ENCODE peak calls at places on chromosome 19, in ten cellular contexts. V is HepG2, G is neuronal stem cell, A is endodermal cell, H is adipocyte, T is K562, N is neural progenitor cell, J is IMR-90, P is GM12878, M is fibroblast of lung. R is an unnamed sample.

GRCh38 chr19:10724573-10725071 is 6.7 kb downstream of the DNM2 start:
- DNase-seq in V (no peak), G (no peak), A (no peak), H (peak; percentile 84), T (no peak), N (no peak), J (no peak), P (no peak), M (no peak), R (no peak)

GRCh38 chr19:2047076-2047448 is 4.0 kb downstream of the MKNK2 start:
- DNase-seq in V (no peak), G (no peak), A (no peak), H (no peak), T (no peak), N (no peak), J (no peak), P (no peak), M (no peak), R (no peak)

GRCh38 chr19:45952691-45953505 is 20.8 kb downstream of the NOVA2 start:
- DNase-seq in V (no peak), G (peak; percentile 80), A (peak; percentile 97), H (peak; percentile 67), T (peak; percentile 88), N (peak; percentile 96), J (peak; percentile 42), P (no peak), M (peak; percentile 51), R (peak; percentile 96)

GRCh38 chr19:2391118-2391725 is 31.2 kb downstream of the TMPRSS9 start:
- DNase-seq in V (peak; percentile 72), G (peak; percentile 54), A (peak; percentile 60), H (peak; percentile 91), T (peak; percentile 59), N (peak; percentile 73), J (peak; percentile 78), P (peak; percentile 21), M (peak; percentile 82), R (no peak)

GRCh38 chr19:50333235-50333736 is 4.1 kb upstream of the KCNC3 start:
- DNase-seq in V (peak; percentile 72), G (peak; percentile 94), A (peak; percentile 97), H (peak; percentile 88), T (peak; percentile 76), N (peak; percentile 96), J (peak; percentile 67), P (peak; percentile 82), M (peak; percentile 84), R (peak; percentile 96)

GRCh38 chr19:48394331-48395169 is 1.1 kb downstream of the GRIN2D start:
- DNase-seq in V (no peak), G (no peak), A (no peak), H (no peak), T (no peak), N (no peak), J (no peak), P (no peak), M (no peak), R (peak; percentile 46)

GRCh38 chr19:54029930-54030490 is 33.7 kb downstream of the VSTM1 start:
- DNase-seq in V (peak; percentile 72), G (peak; percentile 65), A (peak; percentile 92), H (peak; percentile 85), T (peak; percentile 64), N (peak; percentile 81), J (peak; percentile 54), P (no peak), M (peak; percentile 58), R (peak; percentile 90)

GRCh38 chr19:49691243-49692101 is 556 bp downstream of the CPT1C start:
- DNase-seq in V (no peak), G (peak; percentile 80), A (peak; percentile 89), H (peak; percentile 90), T (no peak), N (peak; percentile 94), J (peak; percentile 70), P (no peak), M (peak; percentile 73), R (peak; percentile 78)

GRCh38 chr19:46953955-46954501 is 65.6 kb upstream of the NPAS1 start:
- DNase-seq in V (peak; percentile 30), G (no peak), A (no peak), H (no peak), T (no peak), N (no peak), J (no peak), P (no peak), M (no peak), R (no peak)

GRCh38 chr19:46955813-46956371 is 63.7 kb upstream of the NPAS1 start:
- DNase-seq in V (no peak), G (no peak), A (no peak), H (no peak), T (no peak), N (no peak), J (no peak), P (no peak), M (no peak), R (no peak)

GRCh38 chr19:46954502-46955004 is 65.1 kb upstream of the NPAS1 start:
- DNase-seq in V (peak; percentile 92), G (no peak), A (no peak), H (no peak), T (no peak), N (no peak), J (no peak), P (no peak), M (no peak), R (no peak)

GRCh38 chr19:46952874-46953273 is 66.8 kb upstream of the NPAS1 start:
- DNase-seq in V (no peak), G (no peak), A (no peak), H (no peak), T (no peak), N (no peak), J (no peak), P (no peak), M (no peak), R (no peak)

DNA sequence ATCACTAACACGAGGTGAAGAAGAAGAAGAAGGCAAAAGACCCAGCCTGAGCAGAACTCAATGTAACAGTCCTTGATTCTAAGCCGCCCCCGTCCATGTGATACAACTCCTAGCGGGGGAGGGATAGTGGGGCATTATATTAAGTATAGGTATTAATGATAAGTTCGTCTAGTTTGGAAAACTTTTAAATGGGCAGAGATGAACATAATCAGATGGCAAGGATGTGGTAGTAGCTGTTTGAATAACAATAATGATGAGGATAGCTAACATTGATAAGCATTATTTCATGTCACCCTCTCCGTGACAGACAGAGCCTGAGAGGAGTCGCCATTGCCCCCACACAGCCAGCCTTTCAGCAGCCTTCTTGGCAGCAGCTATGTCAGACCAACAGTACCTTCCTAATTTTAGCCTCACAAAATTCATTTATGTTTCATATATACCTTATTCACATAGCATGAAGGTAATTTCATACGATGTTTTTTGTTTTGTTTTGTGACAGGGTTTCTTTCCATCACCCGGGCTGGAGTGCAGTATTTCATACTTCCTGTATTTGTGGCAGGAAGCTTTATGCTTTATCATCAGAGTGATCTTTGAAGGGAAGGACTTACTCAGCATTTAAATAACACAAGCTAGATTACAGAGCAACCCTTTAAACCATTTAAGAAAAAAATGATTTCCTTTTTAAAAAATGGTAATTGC is 64.4 kb upstream of the NPAS1 start:
- DNase-seq in V (peak; percentile 27), G (no peak), A (no peak), H (peak; percentile 61), T (peak; percentile 38), N (no peak), J (peak; percentile 52), P (no peak), M (no peak), R (no peak)
- H3K9ac ChIP-seq in V (peak overlapping the region; percentile 81), G (no peak overlapping the region), A (no peak overlapping the region), H (peak overlapping the region; percentile 11), T (peak overlapping the region; percentile 10), N (no peak overlapping the region), J (no peak overlapping the region), P (peak overlapping the region; percentile 45), M (no peak overlapping the region), R (no peak overlapping the region)

GRCh38 chr19:19464339-19465098 is 50.8 kb downstream of the TSSK6 start:
- DNase-seq in V (no peak), G (peak; percentile 57), A (peak; percentile 69), H (peak; percentile 36), T (no peak), N (peak; percentile 83), J (peak; percentile 73), P (no peak), M (peak; percentile 78), R (no peak)
- H3K9ac ChIP-seq in V (no peak overlapping the region), G (peak overlapping the region; percentile 26), A (peak overlapping the region; percentile 36), H (peak overlapping the region; percentile 68), T (no peak overlapping the region), N (no peak overlapping the region), J (peak overlapping the region; percentile 49), P (no peak overlapping the region), M (peak overlapping the region; percentile 34), R (peak overlapping the region; percentile 5)

DNA sequence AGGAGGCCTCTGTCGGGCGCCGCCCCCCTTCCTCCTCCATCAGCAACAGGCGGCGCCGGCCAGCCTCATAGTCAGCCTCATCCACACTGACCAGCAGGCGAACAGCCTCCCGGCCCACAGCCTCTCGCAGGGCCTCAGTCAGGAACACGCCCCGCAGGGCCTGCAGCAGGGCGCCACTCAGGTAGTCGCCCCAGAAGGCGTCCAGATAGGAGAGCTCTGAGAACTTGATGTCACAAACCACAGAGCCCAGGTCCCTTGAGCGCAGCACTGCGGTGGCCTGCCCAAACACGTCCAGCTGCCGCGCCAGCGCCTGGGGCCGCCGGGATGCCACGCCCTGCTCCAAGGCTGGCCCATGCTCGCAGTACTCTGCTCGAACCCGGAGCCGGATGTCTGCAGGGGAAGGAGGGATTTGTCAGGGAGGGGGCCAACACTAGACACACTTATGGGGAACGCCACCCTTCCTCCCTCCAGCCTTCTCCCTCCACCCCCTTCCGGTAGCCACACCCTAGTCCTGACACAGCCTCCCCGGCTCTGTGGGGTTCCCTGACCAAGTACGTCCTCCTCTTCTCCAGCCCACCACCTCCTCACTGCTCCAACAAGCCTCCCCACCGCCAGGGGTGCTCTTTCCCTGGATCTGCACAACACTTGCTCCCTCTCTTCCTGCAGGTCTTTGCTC is 17.9 kb downstream of the DEDD2 start:
- DNase-seq in V (no peak), G (no peak), A (peak; percentile 86), H (no peak), T (peak; percentile 88), N (no peak), J (no peak), P (peak; percentile 68), M (no peak), R (peak; percentile 84)
- H3K9ac ChIP-seq in V (no peak overlapping the region), G (no peak overlapping the region), A (no peak overlapping the region), H (no peak overlapping the region), T (peak overlapping the region; percentile 88), N (no peak overlapping the region), J (no peak overlapping the region), P (peak overlapping the region; percentile 57), M (no peak overlapping the region), R (no peak overlapping the region)

GRCh38 chr19:42276821-42277220 is 7.8 kb downstream of the CIC start:
- DNase-seq in V (no peak), G (no peak), A (no peak), H (no peak), T (no peak), N (no peak), J (no peak), P (no peak), M (no peak), R (no peak)

GRCh38 chr19:42274065-42274682 is 5.1 kb downstream of the CIC start:
- DNase-seq in V (no peak), G (no peak), A (no peak), H (no peak), T (no peak), N (no peak), J (no peak), P (no peak), M (no peak), R (no peak)

GRCh38 chr19:42275103-42275502 is 6.1 kb downstream of the CIC start:
- DNase-seq in V (no peak), G (no peak), A (no peak), H (no peak), T (no peak), N (no peak), J (no peak), P (no peak), M (no peak), R (no peak)

GRCh38 chr19:42276284-42276683 is 7.2 kb downstream of the CIC start:
- DNase-seq in V (no peak), G (no peak), A (no peak), H (no peak), T (no peak), N (no peak), J (no peak), P (no peak), M (no peak), R (no peak)

GRCh38 chr19:42275517-42275916 is 6.5 kb downstream of the CIC start:
- DNase-seq in V (no peak), G (no peak), A (no peak), H (no peak), T (no peak), N (no peak), J (no peak), P (no peak), M (no peak), R (no peak)
- H3K9ac ChIP-seq in V (no peak overlapping the region), G (no peak overlapping the region), A (no peak overlapping the region), H (peak overlapping the region; percentile 43), T (peak overlapping the region; percentile 82), N (no peak overlapping the region), J (no peak overlapping the region), P (no peak overlapping the region), M (no peak overlapping the region), R (no peak overlapping the region)

R was measured in H9.